ENCODE peak calls at places on chromosomes 7 and 10, in five cellular contexts. O is NT2/D1, C is GM12878, U is H1, M is HepG2. Y is an unnamed sample.

GRCh38 chr7:522938-523289 is 3.3 kb upstream of the PDGFA start:
- DNase-seq in O (no peak), C (no peak), U (no peak), M (no peak), Y (no peak)

GRCh38 chr7:144483189-144483588 is 79.7 kb upstream of the NOBOX start:
- DNase-seq in O (no peak), C (no peak), U (no peak), M (no peak), Y (no peak)

GRCh38 chr10:13684813-13685511 is 98.2 kb downstream of the PRPF18 start:
- DNase-seq in O (no peak), C (no peak), U (no peak), M (no peak), Y (no peak)

GRCh38 chr10:34814228-34815173 is 595 bp downstream of the PARD3 start:
- DNase-seq in O (no peak), C (no peak), U (no peak), M (peak), Y (peak)

GRCh38 chr7:151008143-151008510 is 16.2 kb downstream of the ATG9B start:
- DNase-seq in O (no peak), C (no peak), U (no peak), M (no peak), Y (no peak)

GRCh38 chr10:15455456-15455855 is 84.4 kb upstream of the FAM171A1 start:
- DNase-seq in O (no peak), C (no peak), U (no peak), M (no peak), Y (no peak)

GRCh38 chr10:5631936-5632335 is 34.5 kb downstream of the ASB13 start:
- DNase-seq in O (no peak), C (no peak), U (no peak), M (no peak), Y (no peak)

GRCh38 chr7:144738708-144739314 is 97.0 kb downstream of the TPK1 start:
- DNase-seq in O (peak), C (no peak), U (no peak), M (peak), Y (peak)

GRCh38 chr7:53835301-53835700 is 706.9 kb upstream of the VSTM2A start:
- DNase-seq in O (peak), C (no peak), U (no peak), M (no peak), Y (no peak)

GRCh38 chr7:43647772-43648643 is 65.1 kb downstream of the STK17A start:
- DNase-seq in O (no peak), C (peak), U (no peak), M (peak), Y (no peak)

GRCh38 chr10:986881-987634 is 1.2 kb upstream of the GTPBP4 start:
- DNase-seq in O (no peak), C (no peak), U (no peak), M (no peak), Y (no peak)

GRCh38 chr7:130273863-130274262 is 7.2 kb downstream of the CPA2 start:
- DNase-seq in O (no peak), C (no peak), U (no peak), M (no peak), Y (no peak)

GRCh38 chr10:13690281-13690825 is 103.6 kb downstream of the PRPF18 start:
- DNase-seq in O (no peak), C (no peak), U (no peak), M (no peak), Y (no peak)

GRCh38 chr10:3136763-3137611 is 35.6 kb downstream of the PITRM1 start:
- DNase-seq in O (no peak), C (no peak), U (no peak), M (no peak), Y (no peak)

GRCh38 chr7:83468251-83468739 is 180.6 kb downstream of the SEMA3E start:
- DNase-seq in O (peak), C (peak), U (no peak), M (peak), Y (peak)

GRCh38 chr10:110373059-110373458 is 68.3 kb upstream of the SMNDC1 start:
- DNase-seq in O (no peak), C (no peak), U (no peak), M (no peak), Y (no peak)

GRCh38 chr7:131607291-131608111 is 51.1 kb upstream of the PODXL start:
- DNase-seq in O (no peak), C (no peak), U (no peak), M (no peak), Y (no peak)

GRCh38 chr7:130113887-130114286 is 43.6 kb downstream of the KLHDC10 start:
- DNase-seq in O (no peak), C (no peak), U (no peak), M (peak), Y (no peak)

GRCh38 chr7:155920068-155920461 is 107.8 kb upstream of the SHH start:
- DNase-seq in O (no peak), C (no peak), U (no peak), M (no peak), Y (no peak)

GRCh38 chr10:86263907-86264306 is 102.7 kb downstream of the GRID1 start:
- DNase-seq in O (no peak), C (no peak), U (no peak), M (no peak), Y (no peak)

GRCh38 chr7:152624218-152624617 is 51.7 kb downstream of the XRCC2 start:
- DNase-seq in O (no peak), C (no peak), U (no peak), M (no peak), Y (no peak)

GRCh38 chr10:71975891-71976725 is 11.9 kb downstream of the CHST3 start:
- DNase-seq in O (no peak), C (no peak), U (no peak), M (no peak), Y (no peak)

GRCh38 chr10:86305521-86305920 is 61.1 kb downstream of the GRID1 start:
- DNase-seq in O (no peak), C (no peak), U (no peak), M (no peak), Y (no peak)

GRCh38 chr10:70359017-70359550 is 23.3 kb downstream of the LRRC20 start:
- DNase-seq in O (no peak), C (no peak), U (no peak), M (no peak), Y (no peak)

GRCh38 chr10:90378524-90379076 is 479.2 kb downstream of the HTR7 start:
- DNase-seq in O (no peak), C (no peak), U (no peak), M (no peak), Y (no peak)

GRCh38 chr10:121974019-121974534 is 940 bp downstream of the NSMCE4A start:
- DNase-seq in O (no peak), C (no peak), U (no peak), M (no peak), Y (no peak)

GRCh38 chr7:95608344-95609173 is 12.2 kb upstream of the PDK4 start:
- DNase-seq in O (peak), C (peak), U (no peak), M (peak), Y (peak)

GRCh38 chr7:131183611-131184119 is 144.0 kb upstream of the MKLN1 start:
- DNase-seq in O (no peak), C (no peak), U (no peak), M (no peak), Y (no peak)

GRCh38 chr10:24288581-24288980 is 79.6 kb downstream of the KIAA1217 start:
- DNase-seq in O (no peak), C (no peak), U (no peak), M (no peak), Y (no peak)

GRCh38 chr7:101820703-101821102 is 3.3 kb downstream of the CUX1 start:
- DNase-seq in O (no peak), C (no peak), U (no peak), M (no peak), Y (no peak)

GRCh38 chr7:122626785-122627184 is 72.1 kb downstream of the RNF133 start:
- DNase-seq in O (no peak), C (no peak), U (no peak), M (no peak), Y (no peak)

GRCh38 chr7:1235501-1236131 is 2.9 kb downstream of the UNCX start:
- DNase-seq in O (no peak), C (no peak), U (no peak), M (no peak), Y (peak)

GRCh38 chr10:7767209-7767608 is 20.6 kb downstream of the KIN start:
- DNase-seq in O (no peak), C (no peak), U (no peak), M (no peak), Y (no peak)

GRCh38 chr7:22675917-22676343 is 51.1 kb upstream of the IL6 start:
- DNase-seq in O (no peak), C (no peak), U (no peak), M (no peak), Y (no peak)

GRCh38 chr7:22864301-22864700 is 41.7 kb upstream of the TOMM7 start:
- DNase-seq in O (no peak), C (no peak), U (no peak), M (no peak), Y (no peak)

GRCh38 chr10:110410329-110411046 is 87.2 kb upstream of the DUSP5 start:
- DNase-seq in O (no peak), C (no peak), U (no peak), M (peak), Y (no peak)

GRCh38 chr7:50553973-50554372 is 11.2 kb downstream of the DDC start:
- DNase-seq in O (no peak), C (no peak), U (no peak), M (no peak), Y (no peak)

GRCh38 chr7:50554923-50555322 is 10.3 kb downstream of the DDC start:
- DNase-seq in O (no peak), C (no peak), U (no peak), M (no peak), Y (no peak)

GRCh38 chr7:50554431-50554830 is 10.8 kb downstream of the DDC start:
- DNase-seq in O (no peak), C (no peak), U (no peak), M (no peak), Y (no peak)

GRCh38 chr7:50552139-50552538 is 13.1 kb downstream of the DDC start:
- DNase-seq in O (no peak), C (no peak), U (no peak), M (peak), Y (no peak)

GRCh38 chr7:50552921-50553320 is 12.3 kb downstream of the DDC start:
- DNase-seq in O (no peak), C (no peak), U (no peak), M (peak), Y (no peak)
- TF ChIP-seq SUZ12 in O (no peak), C (no peak), U (no peak), M (no peak), Y (no peak)

DNA sequence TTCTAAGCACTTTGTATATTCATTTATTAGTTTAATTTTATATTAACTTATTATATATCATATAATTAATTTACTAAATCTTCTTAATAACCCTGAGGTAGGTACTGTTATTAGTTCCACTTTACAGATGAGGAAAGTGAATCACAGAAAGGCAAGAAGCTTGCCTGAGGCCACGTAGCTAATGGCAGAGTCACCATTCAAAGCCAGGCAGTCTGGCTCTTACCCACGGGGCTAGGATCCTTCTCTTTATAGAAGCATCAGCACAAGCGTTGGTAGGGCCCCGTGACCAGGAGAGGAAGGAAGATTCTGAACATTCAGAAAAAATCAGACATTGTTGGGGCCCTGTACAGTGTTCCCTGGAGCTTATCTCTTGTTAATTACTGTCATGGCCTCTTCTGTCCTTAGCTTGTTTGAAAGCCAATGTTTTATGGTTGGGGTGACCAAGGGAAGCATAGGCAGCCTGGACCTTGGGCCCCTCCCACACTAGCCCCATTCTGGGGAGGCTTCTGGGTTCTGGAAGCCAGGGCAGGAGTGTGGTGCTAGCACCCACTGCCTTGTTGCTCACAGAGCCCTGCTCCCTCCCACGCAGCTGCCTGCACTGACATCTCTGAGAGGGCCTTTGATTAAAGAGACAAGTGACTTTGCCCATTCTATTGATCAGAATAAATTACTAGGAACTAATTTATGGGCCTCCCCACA is 31.1 kb upstream of the SLF2 start:
- DNase-seq in O (no peak), C (no peak), U (no peak), M (no peak), Y (no peak)
- TF ChIP-seq SUZ12 in O (no peak), C (no peak), U (no peak), M (no peak), Y (no peak)

DNA sequence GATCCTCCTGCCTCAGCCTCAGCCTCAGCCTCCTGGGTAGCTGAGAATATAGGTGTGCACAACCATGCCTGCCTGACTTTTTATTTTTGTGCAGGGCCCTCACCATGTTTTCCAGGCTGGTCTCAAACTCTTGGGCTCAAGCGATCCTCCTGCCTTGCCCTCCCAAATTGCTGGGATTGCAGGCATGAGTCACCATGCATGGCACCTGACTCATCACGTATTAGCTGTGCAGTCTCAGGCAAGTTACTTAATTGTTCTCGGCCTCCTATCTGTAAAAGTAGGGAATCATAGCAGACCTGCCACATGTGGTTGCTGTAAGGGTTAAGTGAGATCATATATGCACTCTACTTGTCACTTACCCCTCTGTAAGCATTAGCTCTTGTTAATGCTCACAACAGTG is 117.2 kb downstream of the ANLN start:
- DNase-seq in O (no peak), C (no peak), U (no peak), M (no peak), Y (no peak)
- TF ChIP-seq SUZ12 in O (no peak), C (no peak), U (no peak), M (no peak), Y (no peak)

DNA sequence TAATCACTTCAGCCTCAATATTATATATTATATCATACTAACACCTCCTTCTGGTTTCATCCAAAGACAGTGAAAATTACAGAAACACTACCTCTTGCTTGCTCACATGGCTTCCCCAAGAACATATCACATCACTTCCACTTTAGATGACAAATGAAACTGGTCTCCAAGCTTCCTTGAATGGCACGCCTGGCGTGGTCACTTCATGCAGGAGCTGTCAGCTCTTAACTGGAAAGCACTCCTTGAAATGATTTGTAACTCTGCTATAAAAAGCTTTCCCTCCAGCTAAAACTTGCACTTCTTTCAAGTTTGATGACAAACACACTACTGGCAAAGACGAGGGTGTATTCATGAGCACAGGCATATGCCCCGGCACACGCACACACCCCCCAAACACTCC is 84.1 kb upstream of the INHBA start:
- DNase-seq in O (no peak), C (no peak), U (no peak), M (no peak), Y (no peak)
- TF ChIP-seq SUZ12 in O (no peak), C (no peak), U (no peak), M (no peak), Y (no peak)

Y was measured in HEK293T.